ENCODE peak calls at places on chromosomes 3 and 15, in five cellular contexts. B is dorsolateral prefrontal cortex; C is nephron progenitor cell; P is effector memory CD8-positive, alpha-beta T cell; W is adrenal gland. I is an unnamed sample.

GRCh38 chr15:43912991-43913927 is 86.5 kb downstream of the WDR76 start:
- DNase-seq in B (peak; percentile 59), C (no peak), P (no peak), W (peak; percentile 79), I (no peak)

GRCh38 chr3:38455639-38456430 is 2.1 kb downstream of the ACVR2B start:
- DNase-seq in B (no peak), C (no peak), P (no peak), W (peak; percentile 68), I (no peak)

GRCh38 chr3:127655641-127656040 is 17.1 kb upstream of the ABTB1 start:
- DNase-seq in B (no peak), C (no peak), P (no peak), W (peak; percentile 55), I (no peak)

GRCh38 chr15:69497634-69498033 is 45.0 kb downstream of the RPLP1 start:
- DNase-seq in B (no peak), C (no peak), P (no peak), W (no peak), I (no peak)

GRCh38 chr3:115363071-115363470 is 216.0 kb upstream of the ZBTB20 start:
- DNase-seq in B (no peak), C (no peak), P (no peak), W (no peak), I (no peak)

GRCh38 chr3:195197764-195198423 is 73.1 kb downstream of the XXYLT1 start:
- DNase-seq in B (peak; percentile 17), C (no peak), P (no peak), W (peak; percentile 2), I (no peak)

GRCh38 chr3:39907981-39908380 is 98.6 kb downstream of the MYRIP start:
- DNase-seq in B (no peak), C (peak; percentile 4), P (no peak), W (peak; percentile 29), I (no peak)

GRCh38 chr15:99411234-99411633 is 154.6 kb upstream of the MEF2A start:
- DNase-seq in B (no peak), C (no peak), P (no peak), W (no peak), I (no peak)

GRCh38 chr3:139180489-139180888 is 135.8 kb upstream of the PRR23C start:
- DNase-seq in B (no peak), C (no peak), P (no peak), W (no peak), I (no peak)

GRCh38 chr3:3068358-3068881 is 41.8 kb downstream of the IL5RA start:
- DNase-seq in B (no peak), C (no peak), P (no peak), W (no peak), I (no peak)

GRCh38 chr3:35651888-35652287 is 12.6 kb downstream of the ARPP21 start:
- DNase-seq in B (no peak), C (no peak), P (no peak), W (no peak), I (no peak)

GRCh38 chr3:4827767-4828166 is 151.5 kb upstream of the BHLHE40 start:
- DNase-seq in B (no peak), C (no peak), P (no peak), W (no peak), I (no peak)

GRCh38 chr3:129211772-129212171 is 28.1 kb upstream of the CNBP start:
- DNase-seq in B (no peak), C (no peak), P (no peak), W (peak; percentile 85), I (no peak)

GRCh38 chr3:128438488-128439072 is 28.1 kb downstream of the DNAJB8 start:
- DNase-seq in B (no peak), C (no peak), P (no peak), W (no peak), I (no peak)